ENCODE peak calls at places on chromosomes 3 and 15, in five cellular contexts. V is fibroblast of mammary gland, N is dorsolateral prefrontal cortex, F is AG10803, I is right atrium auricular region. Y is an unnamed sample.

GRCh38 chr15:64809649-64810498 is 15.6 kb downstream of the PIF1 start:
- DNase-seq in V (peak; percentile 70), N (peak; percentile 73), F (peak; percentile 64), I (peak; percentile 82), Y (peak; percentile 74)

GRCh38 chr3:128610671-128611070 is 39.9 kb downstream of the RPN1 start:
- DNase-seq in V (no peak), N (no peak), F (no peak), I (no peak), Y (no peak)

GRCh38 chr3:171614318-171614967 is 154.2 kb upstream of the TNIK start:
- DNase-seq in V (peak; percentile 9), N (no peak), F (no peak), I (no peak), Y (peak; percentile 49)

GRCh38 chr15:31328999-31329639 is 2.5 kb downstream of the KLF13 start:
- DNase-seq in V (no peak), N (no peak), F (no peak), I (no peak), Y (peak; percentile 79)

GRCh38 chr3:193711964-193712598 is 119.1 kb downstream of the OPA1 start:
- DNase-seq in V (no peak), N (no peak), F (no peak), I (no peak), Y (no peak)

GRCh38 chr3:78221300-78221699 is 1181.4 kb downstream of the ROBO2 start:
- DNase-seq in V (no peak), N (no peak), F (no peak), I (no peak), Y (no peak)

GRCh38 chr15:77033729-77034619 is 36.9 kb downstream of the TSPAN3 start:
- DNase-seq in V (no peak), N (no peak), F (no peak), I (peak; percentile 54), Y (no peak)

GRCh38 chr3:129616291-129616690 is 9.8 kb upstream of the PLXND1 start:
- DNase-seq in V (no peak), N (no peak), F (no peak), I (no peak), Y (no peak)

GRCh38 chr3:138940446-138940845 is 6.5 kb downstream of the FOXL2 start:
- DNase-seq in V (no peak), N (no peak), F (no peak), I (no peak), Y (no peak)

GRCh38 chr3:81462921-81463320 is 298.5 kb downstream of the GBE1 start:
- DNase-seq in V (peak; percentile 20), N (no peak), F (peak; percentile 30), I (no peak), Y (no peak)

GRCh38 chr3:49132437-49133225 is at the start of gene LAMB2:
- DNase-seq in V (peak; percentile 68), N (peak; percentile 76), F (peak; percentile 85), I (peak; percentile 81), Y (no peak)

GRCh38 chr3:143283432-143284128 is 164.0 kb downstream of the CHST2 start:
- DNase-seq in V (peak; percentile 69), N (no peak), F (no peak), I (no peak), Y (no peak)

GRCh38 chr3:7305561-7305960 is 444.6 kb downstream of the GRM7 start:
- DNase-seq in V (no peak), N (no peak), F (no peak), I (no peak), Y (no peak)

GRCh38 chr3:72485649-72486048 is 362.6 kb downstream of the SHQ1 start:
- DNase-seq in V (peak; percentile 34), N (no peak), F (peak; percentile 82), I (no peak), Y (no peak)

GRCh38 chr15:98647026-98647773 is 1.1 kb upstream of the IGF1R start:
- DNase-seq in V (peak; percentile 60), N (peak; percentile 66), F (peak; percentile 33), I (no peak), Y (peak; percentile 73)

GRCh38 chr3:150626148-150626930 is 23.2 kb downstream of the SELENOT start:
- DNase-seq in V (no peak), N (no peak), F (no peak), I (no peak), Y (no peak)

GRCh38 chr15:31151301-31152233 is 50.0 kb upstream of the TRPM1 start:
- DNase-seq in V (no peak), N (no peak), F (no peak), I (no peak), Y (no peak)

GRCh38 chr3:72756900-72757299 is 91.3 kb downstream of the SHQ1 start:
- DNase-seq in V (no peak), N (no peak), F (no peak), I (no peak), Y (peak; percentile 89)

GRCh38 chr3:105647047-105647446 is 221.8 kb downstream of the CBLB start:
- DNase-seq in V (peak; percentile 94), N (no peak), F (peak; percentile 86), I (no peak), Y (no peak)

GRCh38 chr3:149269687-149270086 is 48.1 kb upstream of the CP start:
- DNase-seq in V (no peak), N (no peak), F (no peak), I (no peak), Y (no peak)

GRCh38 chr3:123372789-123373534 is 75.9 kb downstream of the ADCY5 start:
- DNase-seq in V (no peak), N (no peak), F (no peak), I (no peak), Y (no peak)

GRCh38 chr3:72661115-72661457 is 187.2 kb downstream of the SHQ1 start:
- DNase-seq in V (peak; percentile 79), N (peak; percentile 88), F (peak; percentile 91), I (peak; percentile 60), Y (no peak)

GRCh38 chr3:27758083-27758482 is 36.0 kb upstream of the EOMES start:
- DNase-seq in V (peak; percentile 92), N (no peak), F (peak; percentile 75), I (no peak), Y (no peak)

GRCh38 chr15:23447107-23447500 is at the start of gene GOLGA6L2:
- DNase-seq in V (peak; percentile 12), N (no peak), F (no peak), I (no peak), Y (peak; percentile 23)

GRCh38 chr3:58190291-58190690 is 20.5 kb downstream of the DNASE1L3 start:
- DNase-seq in V (no peak), N (no peak), F (no peak), I (no peak), Y (no peak)
- H3K4me3 ChIP-seq in V (no peak overlapping the region), N (no peak overlapping the region), F (no peak overlapping the region), I (no peak overlapping the region), Y (no peak overlapping the region)

GRCh38 chr3:101146946-101147345 is 153.7 kb upstream of the ABI3BP start:
- DNase-seq in V (no peak), N (no peak), F (peak; percentile 23), I (no peak), Y (no peak)
- TF ChIP-seq CTCF in V (no peak), N (no peak), F (no peak), I (no peak), Y (no peak)

GRCh38 chr3:97121386-97121785 is 307.0 kb downstream of the EPHA6 start:
- DNase-seq in V (no peak), N (no peak), F (no peak), I (no peak), Y (no peak)

GRCh38 chr3:97131476-97131875 is 317.1 kb downstream of the EPHA6 start:
- DNase-seq in V (no peak), N (peak; percentile 13), F (no peak), I (no peak), Y (no peak)

DNA sequence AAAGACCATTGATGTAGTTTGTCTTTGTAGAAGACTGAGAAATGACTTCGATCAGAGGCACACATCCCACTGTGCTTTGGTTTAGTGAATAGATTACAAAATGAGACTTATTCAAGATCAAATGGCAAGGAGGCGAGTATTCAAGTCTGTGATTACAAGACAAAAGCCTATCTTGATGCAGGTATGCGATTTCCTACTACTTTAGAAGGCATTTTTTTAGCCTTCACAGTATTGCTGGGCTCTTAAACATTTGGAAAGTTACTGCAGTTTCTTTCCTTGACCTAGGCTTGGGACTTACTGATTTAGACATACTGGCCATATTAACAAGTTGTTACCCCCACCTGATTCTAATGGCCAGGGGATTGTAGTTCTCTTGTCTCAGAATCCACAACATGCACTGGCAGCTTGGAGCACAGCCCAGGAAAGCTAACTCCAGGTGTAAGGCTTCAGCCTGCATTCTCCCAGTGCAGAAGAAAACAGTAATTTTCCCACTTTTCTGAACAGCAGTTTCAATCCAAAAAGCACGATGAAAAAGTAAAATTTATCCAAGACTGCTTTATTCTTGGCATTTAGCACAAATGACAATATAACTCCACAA is 311.6 kb downstream of the EPHA6 start:
- DNase-seq in V (no peak), N (peak; percentile 33), F (no peak), I (no peak), Y (no peak)
- H3K4me3 ChIP-seq in V (no peak overlapping the region), N (no peak overlapping the region), F (no peak overlapping the region), I (no peak overlapping the region), Y (no peak overlapping the region)

DNA sequence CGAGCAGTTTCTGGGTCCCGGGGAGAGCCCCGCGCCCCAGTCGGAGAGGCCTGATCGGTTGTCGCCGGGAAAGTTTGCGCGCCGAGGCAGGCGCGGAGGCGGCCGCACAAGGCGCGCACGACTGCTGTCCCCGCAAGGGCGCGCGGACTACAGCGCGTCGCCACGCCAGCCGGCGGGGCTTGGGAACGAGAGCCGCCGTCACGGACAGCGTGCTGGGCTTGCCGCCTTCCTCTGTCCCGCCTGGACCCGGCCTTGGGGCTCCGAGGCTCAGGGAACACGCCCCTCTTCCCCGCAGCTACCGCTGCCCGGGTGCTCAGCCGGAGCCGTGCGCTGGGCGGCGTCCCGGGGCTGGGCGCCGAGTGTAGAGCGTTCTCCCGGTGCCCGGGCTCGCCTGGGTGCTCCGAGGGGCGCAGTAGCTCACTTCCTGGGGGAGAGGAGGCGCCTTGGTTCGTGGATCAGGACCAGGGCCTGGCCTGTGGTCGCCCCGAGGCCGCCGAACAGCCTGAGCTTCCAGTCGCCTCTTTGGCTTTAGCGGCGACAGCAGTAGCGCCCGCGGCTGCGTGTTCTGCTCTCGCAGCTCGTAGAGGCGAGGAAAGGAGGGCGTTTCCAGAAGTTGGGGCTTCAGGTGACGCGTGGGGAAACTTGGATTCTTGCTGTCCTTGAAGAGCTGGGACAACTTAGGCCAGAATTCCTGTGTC is 226.6 kb upstream of the C2CD4B start:
- DNase-seq in V (peak; percentile 45), N (peak; percentile 11), F (peak; percentile 63), I (no peak), Y (peak; percentile 20)
- TF ChIP-seq CTCF in V (no peak), N (peak; percentile 36), F (peak; percentile 50), I (peak; percentile 66), Y (no peak)

DNA sequence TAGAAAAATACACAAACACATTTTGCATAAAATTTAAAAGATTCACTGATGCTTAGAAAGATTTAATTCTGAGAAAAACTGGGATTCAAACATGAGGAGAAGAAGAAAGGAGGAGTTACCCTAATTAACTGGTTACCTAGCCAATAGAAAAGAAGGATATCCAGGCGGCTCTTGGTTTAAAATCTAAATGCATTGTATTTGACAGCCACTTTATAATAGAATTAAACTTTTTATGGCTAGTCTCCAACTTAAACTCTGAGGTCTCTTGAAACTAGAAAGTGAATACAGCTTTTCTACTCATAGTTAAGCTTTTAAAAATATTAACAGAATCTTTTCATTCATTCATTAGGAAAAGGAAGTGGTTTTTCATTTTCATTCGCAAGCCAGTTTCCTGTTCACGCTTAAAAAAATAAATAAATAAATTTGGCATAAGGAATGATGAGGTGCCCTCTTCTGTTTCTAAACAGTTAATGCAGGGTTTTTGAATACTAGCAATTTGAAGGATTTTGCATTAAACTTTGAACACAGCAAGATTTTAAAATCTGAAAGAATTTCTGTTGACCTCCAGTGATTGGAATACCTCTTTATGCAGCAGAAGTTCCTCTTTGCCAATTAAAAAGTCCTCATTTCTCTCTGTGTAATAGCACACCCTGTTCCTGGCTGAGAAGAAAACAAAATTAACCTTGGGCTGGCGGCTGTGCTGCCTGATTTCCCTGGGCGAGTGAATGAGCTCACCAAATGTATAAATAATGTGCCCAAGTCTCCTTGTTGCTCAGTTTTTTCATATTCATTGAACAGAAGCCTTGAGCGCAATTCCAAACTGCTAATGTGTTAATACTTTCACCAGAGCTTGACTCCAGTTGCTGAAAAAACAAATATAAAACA is 105.1 kb downstream of the ZMAT3 start:
- DNase-seq in V (peak; percentile 54), N (no peak), F (peak; percentile 38), I (no peak), Y (peak; percentile 59)
- H3K4me3 ChIP-seq in V (no peak overlapping the region), N (peak overlapping the region; percentile 21), F (peak overlapping the region; percentile 14), I (peak overlapping the region; percentile 8), Y (no peak overlapping the region)

Y was measured in GM12865.